ENCODE peak calls at places on chromosome 9, in four cellular contexts. K is tibial nerve, D is T-helper 1 cell, H is G401. M is an unnamed sample.

GRCh38 chr9:7578951-7579743 is 220.4 kb downstream of the DMAC1 start:
- DNase-seq in K (no peak), D (no peak), H (peak; percentile 12), M (no peak)

GRCh38 chr9:110528645-110529044 is 50.9 kb downstream of the SVEP1 start:
- DNase-seq in K (no peak), D (no peak), H (no peak), M (no peak)

GRCh38 chr9:116048072-116048471 is 105.5 kb upstream of the PAPPA start:
- DNase-seq in K (no peak), D (no peak), H (no peak), M (no peak)

GRCh38 chr9:99431103-99431502 is 209.0 kb downstream of the SEC61B start:
- DNase-seq in K (no peak), D (no peak), H (no peak), M (no peak)

GRCh38 chr9:96061293-96061987 is 185.9 kb downstream of the ERCC6L2 start:
- DNase-seq in K (peak; percentile 40), D (peak; percentile 48), H (peak; percentile 74), M (no peak)

GRCh38 chr9:37974506-37975173 is 70.7 kb upstream of the SLC25A51 start:
- DNase-seq in K (no peak), D (no peak), H (no peak), M (no peak)

GRCh38 chr9:81777514-81777913 is 88.2 kb upstream of the TLE1 start:
- DNase-seq in K (no peak), D (no peak), H (peak; percentile 14), M (no peak)

GRCh38 chr9:99259231-99259918 is 37.3 kb downstream of the SEC61B start:
- DNase-seq in K (peak; percentile 64), D (peak; percentile 20), H (peak; percentile 98), M (no peak)

GRCh38 chr9:133153227-133154096 is 10.3 kb downstream of the GBGT1 start:
- DNase-seq in K (no peak), D (no peak), H (no peak), M (no peak)

GRCh38 chr9:12680341-12680740 is 12.8 kb upstream of the TYRP1 start:
- DNase-seq in K (no peak), D (no peak), H (no peak), M (peak; percentile 50)

GRCh38 chr9:99921875-99922710 is 15.6 kb downstream of the STX17 start:
- DNase-seq in K (no peak), D (no peak), H (no peak), M (no peak)

GRCh38 chr9:99197124-99197630 is 24.6 kb downstream of the ALG2 start:
- DNase-seq in K (no peak), D (no peak), H (peak; percentile 91), M (no peak)

GRCh38 chr9:19992556-19992955 is 203.7 kb upstream of the SLC24A2 start:
- DNase-seq in K (no peak), D (no peak), H (peak; percentile 8), M (peak; percentile 25)

GRCh38 chr9:101504188-101504587 is 29.5 kb upstream of the RNF20 start:
- DNase-seq in K (no peak), D (no peak), H (no peak), M (no peak)

GRCh38 chr9:89323257-89323841 is 5.0 kb downstream of the SECISBP2 start:
- DNase-seq in K (no peak), D (no peak), H (no peak), M (no peak)

GRCh38 chr9:97958812-97959511 is 21.0 kb upstream of the HEMGN start:
- DNase-seq in K (no peak), D (no peak), H (no peak), M (peak; percentile 25)

GRCh38 chr9:76926324-76926731 is 20.4 kb upstream of the PRUNE2 start:
- DNase-seq in K (no peak), D (no peak), H (no peak), M (peak; percentile 40)

GRCh38 chr9:125241863-125242739 is 958 bp upstream of the HSPA5 start:
- DNase-seq in K (no peak), D (no peak), H (no peak), M (no peak)

GRCh38 chr9:110669439-110669838 is 848 bp downstream of the MUSK start:
- DNase-seq in K (no peak), D (no peak), H (no peak), M (no peak)

GRCh38 chr9:87334366-87334765 is 163.3 kb upstream of the DAPK1 start:
- DNase-seq in K (no peak), D (no peak), H (no peak), M (no peak)

GRCh38 chr9:74379718-74380117 is 117.4 kb upstream of the RORB start:
- DNase-seq in K (no peak), D (no peak), H (peak; percentile 32), M (no peak)

GRCh38 chr9:93059097-93059959 is 827 bp downstream of the SUSD3 start:
- DNase-seq in K (no peak), D (no peak), H (no peak), M (no peak)

GRCh38 chr9:16257604-16258003 is 612.9 kb downstream of the BNC2 start:
- DNase-seq in K (no peak), D (no peak), H (no peak), M (no peak)

GRCh38 chr9:100216178-100216787 is 117.2 kb downstream of the INVS start:
- DNase-seq in K (peak; percentile 53), D (peak; percentile 52), H (peak; percentile 25), M (no peak)

GRCh38 chr9:70778568-70778967 is 342.9 kb downstream of the TRPM3 start:
- DNase-seq in K (no peak), D (no peak), H (no peak), M (no peak)

GRCh38 chr9:69357030-69357853 is 32.2 kb downstream of the ENTREP1 start:
- DNase-seq in K (no peak), D (no peak), H (no peak), M (no peak)

GRCh38 chr9:135340726-135341475 is 138.7 kb upstream of the PPP1R26 start:
- DNase-seq in K (no peak), D (no peak), H (no peak), M (no peak)